ENCODE peak calls at places on chromosomes 12 and 14, in ten cellular contexts. M is endothelial cell; T is fibroblast of the conjunctiva; K is GM04503; R is activated effector memory CD4-positive, alpha-beta T cell treated with Interleukin-2 at 50 U/mL for 16 hours; L is C1 segment of cervical spinal cord; O is BE2C; H is sciatic nerve; E is HS-27A; A is heart right ventricle. Y is an unnamed sample.

GRCh38 chr12:6996040-6996441 is 22.2 kb downstream of the LPCAT3 start:
- DNase-seq in M (no peak), T (peak), K (peak), R (no peak), L (no peak), O (no peak), H (no peak), E (peak), A (no peak), Y (no peak)

GRCh38 chr12:24728366-24728765 is 220.5 kb downstream of the BCAT1 start:
- DNase-seq in M (no peak), T (peak), K (no peak), R (no peak), L (no peak), O (no peak), H (no peak), E (no peak), A (no peak), Y (peak)

GRCh38 chr14:24051789-24052655 is at the start of gene CARMIL3:
- DNase-seq in M (peak), T (peak), K (no peak), R (peak), L (peak), O (peak), H (no peak), E (peak), A (peak), Y (peak)

GRCh38 chr12:97038859-97039258 is 131.8 kb downstream of the NEDD1 start:
- DNase-seq in M (no peak), T (no peak), K (no peak), R (no peak), L (no peak), O (no peak), H (no peak), E (no peak), A (no peak), Y (no peak)

GRCh38 chr12:71400481-71400880 is 39.1 kb upstream of the LGR5 start:
- DNase-seq in M (no peak), T (no peak), K (no peak), R (no peak), L (no peak), O (no peak), H (no peak), E (no peak), A (no peak), Y (no peak)

GRCh38 chr12:118514297-118514696 is 137.9 kb downstream of the SUDS3 start:
- DNase-seq in M (no peak), T (no peak), K (no peak), R (no peak), L (no peak), O (no peak), H (no peak), E (no peak), A (no peak), Y (no peak)

GRCh38 chr12:47135578-47135977 is 55.8 kb upstream of the AMIGO2 start:
- DNase-seq in M (no peak), T (no peak), K (no peak), R (no peak), L (no peak), O (no peak), H (no peak), E (no peak), A (no peak), Y (no peak)

GRCh38 chr14:101927859-101928258 is 36.5 kb upstream of the DYNC1H1 start:
- DNase-seq in M (no peak), T (peak), K (peak), R (no peak), L (no peak), O (peak), H (peak), E (no peak), A (peak), Y (no peak)

GRCh38 chr14:35632276-35633071 is 98.5 kb downstream of the INSM2 start:
- DNase-seq in M (no peak), T (peak), K (peak), R (no peak), L (no peak), O (no peak), H (no peak), E (no peak), A (no peak), Y (no peak)

GRCh38 chr12:105933671-105934665 is 204.8 kb downstream of the NUAK1 start:
- DNase-seq in M (no peak), T (peak), K (peak), R (no peak), L (no peak), O (no peak), H (no peak), E (peak), A (no peak), Y (no peak)

GRCh38 chr12:58833844-58834243 is 86.5 kb downstream of the LRIG3 start:
- DNase-seq in M (no peak), T (no peak), K (no peak), R (no peak), L (no peak), O (no peak), H (no peak), E (no peak), A (no peak), Y (no peak)

GRCh38 chr12:111741235-111741812 is 25.4 kb upstream of the ALDH2 start:
- DNase-seq in M (peak), T (no peak), K (no peak), R (no peak), L (no peak), O (peak), H (no peak), E (no peak), A (no peak), Y (peak)

GRCh38 chr12:42804928-42805327 is 215.4 kb upstream of the PRICKLE1 start:
- DNase-seq in M (no peak), T (no peak), K (no peak), R (no peak), L (no peak), O (no peak), H (no peak), E (no peak), A (no peak), Y (no peak)

GRCh38 chr12:47977046-47977771 is 13.8 kb downstream of the TMEM106C start:
- DNase-seq in M (no peak), T (no peak), K (no peak), R (no peak), L (no peak), O (no peak), H (no peak), E (no peak), A (no peak), Y (no peak)

GRCh38 chr14:100761481-100761880 is 34.8 kb downstream of the DLK1 start:
- DNase-seq in M (no peak), T (peak), K (peak), R (no peak), L (no peak), O (no peak), H (no peak), E (no peak), A (no peak), Y (no peak)

GRCh38 chr12:21940549-21940948 is 677 bp downstream of the ABCC9 start:
- DNase-seq in M (no peak), T (no peak), K (no peak), R (no peak), L (no peak), O (no peak), H (no peak), E (no peak), A (no peak), Y (no peak)

GRCh38 chr14:26334288-26334687 is 263.5 kb downstream of the NOVA1 start:
- DNase-seq in M (no peak), T (no peak), K (no peak), R (no peak), L (no peak), O (no peak), H (no peak), E (no peak), A (no peak), Y (no peak)

GRCh38 chr14:91127411-91127810 is 13.5 kb downstream of the DGLUCY start:
- DNase-seq in M (no peak), T (no peak), K (no peak), R (no peak), L (no peak), O (peak), H (no peak), E (no peak), A (peak), Y (no peak)

GRCh38 chr14:104140213-104140462 is 1.8 kb downstream of the KIF26A start:
- DNase-seq in M (no peak), T (no peak), K (no peak), R (no peak), L (no peak), O (peak), H (peak), E (no peak), A (peak), Y (no peak)

GRCh38 chr14:102590667-102591099 is 1.8 kb upstream of the RCOR1 start:
- DNase-seq in M (peak), T (peak), K (no peak), R (no peak), L (no peak), O (peak), H (peak), E (no peak), A (peak), Y (no peak)

GRCh38 chr12:116639765-116640164 is 80.6 kb downstream of the MAP1LC3B2 start:
- DNase-seq in M (no peak), T (no peak), K (no peak), R (no peak), L (no peak), O (no peak), H (no peak), E (no peak), A (no peak), Y (no peak)

GRCh38 chr12:18221726-18222125 is 39.6 kb upstream of the PIK3C2G start:
- DNase-seq in M (no peak), T (no peak), K (no peak), R (no peak), L (no peak), O (no peak), H (no peak), E (no peak), A (no peak), Y (no peak)

GRCh38 chr14:95664546-95664945 is 21.7 kb upstream of the TCL1B start:
- DNase-seq in M (no peak), T (no peak), K (no peak), R (no peak), L (no peak), O (no peak), H (no peak), E (no peak), A (no peak), Y (no peak)

GRCh38 chr14:80483331-80483730 is 272.0 kb upstream of the DIO2 start:
- DNase-seq in M (no peak), T (no peak), K (no peak), R (no peak), L (no peak), O (no peak), H (no peak), E (no peak), A (no peak), Y (no peak)

GRCh38 chr14:75088566-75089373 is 19.3 kb downstream of the ZC2HC1C start:
- DNase-seq in M (peak), T (peak), K (no peak), R (no peak), L (peak), O (peak), H (no peak), E (no peak), A (no peak), Y (peak)

GRCh38 chr14:61756135-61756534 is 6.1 kb upstream of the SNAPC1 start:
- DNase-seq in M (no peak), T (no peak), K (no peak), R (no peak), L (no peak), O (no peak), H (no peak), E (no peak), A (no peak), Y (no peak)

GRCh38 chr12:95763809-95764253 is 26.7 kb downstream of the NTN4 start:
- DNase-seq in M (no peak), T (peak), K (peak), R (no peak), L (no peak), O (no peak), H (no peak), E (peak), A (no peak), Y (no peak)

GRCh38 chr12:75446857-75447256 is 33.7 kb upstream of the GLIPR1 start:
- DNase-seq in M (no peak), T (peak), K (no peak), R (no peak), L (no peak), O (no peak), H (no peak), E (peak), A (no peak), Y (no peak)

GRCh38 chr12:108616941-108617858 is 16.5 kb downstream of the SELPLG start:
- DNase-seq in M (no peak), T (no peak), K (no peak), R (peak), L (no peak), O (no peak), H (no peak), E (no peak), A (no peak), Y (no peak)

GRCh38 chr12:50620050-50620974 is 115.5 kb downstream of the DIP2B start:
- DNase-seq in M (no peak), T (peak), K (peak), R (no peak), L (no peak), O (peak), H (no peak), E (no peak), A (no peak), Y (no peak)

GRCh38 chr12:108543642-108544041 is 17.3 kb downstream of the SART3 start:
- DNase-seq in M (no peak), T (no peak), K (peak), R (no peak), L (no peak), O (no peak), H (no peak), E (no peak), A (no peak), Y (no peak)

GRCh38 chr12:6178981-6179761 is 21.0 kb upstream of the CD9 start:
- DNase-seq in M (no peak), T (no peak), K (no peak), R (no peak), L (no peak), O (no peak), H (no peak), E (no peak), A (no peak), Y (peak)

GRCh38 chr14:104887623-104888488 is 22.8 kb downstream of the CEP170B start:
- DNase-seq in M (peak), T (no peak), K (no peak), R (no peak), L (no peak), O (peak), H (peak), E (no peak), A (no peak), Y (no peak)

Y was measured in SK-N-DZ.